ENCODE peak calls at places on chromosomes 3 and 15, in nine cellular contexts. J, D, U, I, S, F, L, K and W are unnamed samples.

GRCh38 chr3:69081583-69082262 is 1.6 kb upstream of the UBA3 start:
- DNase-seq in U (no peak), I (peak; percentile 32), S (no peak), F (no peak), D (no peak), J (no peak), K (no peak), L (no peak), W (peak; percentile 9)

GRCh38 chr3:49724586-49724985 is 835 bp upstream of the GMPPB start:
- DNase-seq in U (peak; percentile 56), I (no peak), S (peak; percentile 51), F (no peak), L (no peak), J (no peak), K (no peak), D (peak; percentile 46), W (no peak)

GRCh38 chr15:43210807-43211206 is 10.0 kb downstream of the EPB42 start:
- DNase-seq in D (no peak), F (no peak), S (no peak), L (no peak), K (no peak), I (no peak), U (no peak), J (no peak), W (no peak)

GRCh38 chr15:92599394-92599970 is 56.1 kb downstream of the FAM174B start:
- DNase-seq in K (no peak), J (no peak), D (no peak), L (no peak), U (no peak), I (no peak), S (no peak), F (no peak), W (no peak)

GRCh38 chr15:27961801-27962200 is 137.3 kb downstream of the OCA2 start:
- DNase-seq in U (no peak), S (no peak), K (no peak), F (no peak), D (no peak), I (no peak), L (no peak), J (no peak), W (no peak)

GRCh38 chr15:45573961-45574629 is 13.1 kb upstream of the BLOC1S6 start:
- DNase-seq in D (no peak), I (peak; percentile 44), U (no peak), K (no peak), F (peak; percentile 77), S (peak; percentile 19), J (no peak), L (no peak), W (peak; percentile 70)

GRCh38 chr3:46549989-46550388 is 16.1 kb downstream of the LRRC2 start:
- DNase-seq in U (no peak), D (no peak), S (no peak), F (no peak), J (no peak), K (no peak), L (no peak), I (no peak), W (no peak)

GRCh38 chr3:146431240-146431639 is 38.1 kb downstream of the PLSCR2 start:
- DNase-seq in L (no peak), K (no peak), J (no peak), I (no peak), U (no peak), S (no peak), D (no peak), F (no peak), W (no peak)

GRCh38 chr3:17432237-17432636 is 310.2 kb downstream of the TBC1D5 start:
- DNase-seq in S (no peak), U (no peak), J (no peak), L (no peak), I (peak; percentile 36), D (no peak), F (no peak), K (no peak), W (no peak)

GRCh38 chr15:71761649-71762048 is 48.7 kb upstream of the NR2E3 start:
- DNase-seq in U (no peak), F (no peak), S (peak; percentile 71), L (peak; percentile 71), K (no peak), I (peak; percentile 95), D (no peak), J (no peak), W (no peak)

GRCh38 chr3:185084883-185085282 is 68.0 kb downstream of the C3orf70 start:
- DNase-seq in F (no peak), L (no peak), S (no peak), K (no peak), J (no peak), U (no peak), I (peak; percentile 29), D (no peak), W (no peak)

GRCh38 chr3:185280572-185281365 is 26.9 kb upstream of the EHHADH start:
- DNase-seq in I (peak; percentile 82), S (no peak), D (no peak), L (peak; percentile 32), J (no peak), U (no peak), K (no peak), F (peak; percentile 36), W (peak; percentile 72)

GRCh38 chr3:124814620-124815421 is 72.3 kb downstream of the ITGB5 start:
- DNase-seq in K (no peak), U (no peak), I (peak; percentile 85), D (no peak), F (no peak), S (peak; percentile 68), L (no peak), J (no peak), W (no peak)

GRCh38 chr15:81502436-81502835 is 128.4 kb upstream of the TMC3 start:
- DNase-seq in I (no peak), J (no peak), F (no peak), U (no peak), D (no peak), L (no peak), K (no peak), S (no peak), W (no peak)

GRCh38 chr3:60841355-60841754 is 409.9 kb downstream of the FHIT start:
- DNase-seq in S (no peak), U (no peak), F (no peak), D (no peak), I (peak; percentile 89), K (no peak), L (no peak), J (no peak), W (no peak)

GRCh38 chr3:56878046-56878445 is 76.3 kb upstream of the ARHGEF3 start:
- DNase-seq in F (peak; percentile 4), L (no peak), S (no peak), U (no peak), J (peak; percentile 53), D (no peak), K (no peak), I (no peak), W (peak; percentile 55)

GRCh38 chr15:89068325-89068784 is 19.9 kb upstream of the ABHD2 start:
- DNase-seq in K (no peak), I (peak; percentile 65), J (peak; percentile 23), S (no peak), D (peak; percentile 49), F (no peak), L (peak; percentile 69), U (no peak), W (peak; percentile 11)

GRCh38 chr15:39167114-39168058 is 413.5 kb upstream of the THBS1 start:
- DNase-seq in U (no peak), D (no peak), J (no peak), K (no peak), F (no peak), I (no peak), S (no peak), L (no peak), W (no peak)

DNA sequence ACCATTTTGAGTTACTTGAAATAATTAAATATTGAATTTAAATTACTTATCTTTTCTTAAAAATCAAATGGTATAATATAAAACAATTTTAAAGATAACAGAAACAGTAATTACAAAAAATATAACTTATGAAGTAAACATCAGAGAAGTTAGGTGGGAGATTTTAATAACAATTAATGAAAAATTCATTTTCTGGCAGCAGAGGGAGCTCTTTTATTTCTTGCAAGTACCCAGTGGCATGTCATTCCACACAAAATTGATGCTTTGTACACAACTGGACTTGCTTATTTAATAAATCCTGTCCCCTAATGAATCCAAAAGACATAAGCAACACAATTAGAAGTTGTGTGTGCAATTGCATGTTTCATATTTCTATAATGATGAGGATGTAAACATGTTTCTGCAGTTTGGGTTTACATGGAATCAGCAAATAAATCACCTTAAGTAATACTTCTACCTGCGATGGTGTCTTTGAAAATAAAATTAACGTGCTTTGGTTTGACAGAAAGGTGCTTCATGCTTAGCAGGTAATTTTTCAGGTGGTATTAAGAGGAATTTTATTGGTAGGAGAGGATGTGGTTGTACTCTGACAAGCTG is 861.3 kb downstream of the ZPLD1 start:
- DNase-seq in U (no peak), S (no peak), D (no peak), J (no peak), F (peak; percentile 23), L (no peak), I (peak; percentile 50), K (no peak), W (peak; percentile 79)
- TF ChIP-seq CTCF in U (no peak), S (no peak), D (no peak), J (no peak), F (no peak), L (peak; percentile 19), I (peak; percentile 61), K (no peak), W (peak; percentile 67)

GRCh38 chr15:62625421-62626033 is 417.0 kb upstream of the TPM1 start:
- DNase-seq in F (no peak), D (peak; percentile 31), K (no peak), J (no peak), U (no peak), S (no peak), I (no peak), L (no peak), W (no peak)
- H3K27ac ChIP-seq in F (no peak overlapping the region), D (peak overlapping the region; percentile 51), K (no peak overlapping the region), J (no peak overlapping the region), U (no peak overlapping the region), S (peak overlapping the region; percentile 5), I (no peak overlapping the region), L (no peak overlapping the region), W (no peak overlapping the region)

GRCh38 chr3:168161696-168162095 is 66.0 kb upstream of the GOLIM4 start:
- DNase-seq in I (no peak), D (no peak), U (no peak), F (no peak), K (no peak), J (no peak), L (no peak), S (no peak), W (no peak)

GRCh38 chr3:168162172-168162571 is 66.4 kb upstream of the GOLIM4 start:
- DNase-seq in K (no peak), D (no peak), J (no peak), S (no peak), I (no peak), F (no peak), U (no peak), L (no peak), W (no peak)

GRCh38 chr3:168168743-168169142 is 73.0 kb upstream of the GOLIM4 start:
- DNase-seq in J (no peak), L (no peak), S (no peak), U (no peak), D (no peak), I (no peak), K (no peak), F (no peak), W (no peak)

GRCh38 chr3:168165390-168166269 is 69.9 kb upstream of the GOLIM4 start:
- DNase-seq in K (no peak), U (no peak), S (peak; percentile 68), I (peak; percentile 85), J (peak; percentile 70), F (peak; percentile 83), L (peak; percentile 11), D (peak; percentile 46), W (peak; percentile 72)
- H3K4me3 ChIP-seq in K (no peak overlapping the region), U (no peak overlapping the region), S (no peak overlapping the region), I (no peak overlapping the region), J (no peak overlapping the region), F (no peak overlapping the region), L (no peak overlapping the region), D (no peak overlapping the region), W (no peak overlapping the region)

GRCh38 chr3:9404680-9405079 is 7.3 kb downstream of the SETD5 start:
- DNase-seq in F (peak; percentile 14), I (no peak), U (no peak), J (no peak), S (no peak), L (no peak), K (no peak), D (no peak), W (no peak)
- TF ChIP-seq CTCF in F (no peak), I (peak; percentile 30), U (no peak), J (no peak), S (no peak), L (peak; percentile 24), K (no peak), D (no peak), W (no peak)